ENCODE peak calls at places on chromosomes 12 and 14, in five cellular contexts. One of them, this sample, is unnamed.

GRCh38 chr14:89041245-89041585 is 216.8 kb downstream of the TTC8 start:
- DNase-seq in CD4-positive, alpha-beta T cell: no peak
- DNase-seq in GM10248: no peak
- DNase-seq in heart right ventricle: peak
- DNase-seq in MCF 10A: no peak
- DNase-seq in this sample: no peak

GRCh38 chr12:1806301-1807106 is 13.9 kb upstream of the LRTM2 start:
- DNase-seq in CD4-positive, alpha-beta T cell: no peak
- DNase-seq in GM10248: no peak
- DNase-seq in heart right ventricle: peak
- DNase-seq in MCF 10A: no peak
- DNase-seq in this sample: no peak

GRCh38 chr12:96399081-96399918 is 939 bp downstream of the CDK17 start:
- DNase-seq in CD4-positive, alpha-beta T cell: peak
- DNase-seq in GM10248: peak
- DNase-seq in heart right ventricle: peak
- DNase-seq in MCF 10A: peak
- DNase-seq in this sample: no peak

GRCh38 chr12:109997393-109997792 is 1.2 kb upstream of the GIT2 start:
- DNase-seq in CD4-positive, alpha-beta T cell: no peak
- DNase-seq in GM10248: no peak
- DNase-seq in heart right ventricle: no peak
- DNase-seq in MCF 10A: no peak
- DNase-seq in this sample: no peak

GRCh38 chr12:54417712-54418440 is 1.2 kb downstream of the ITGA5 start:
- DNase-seq in CD4-positive, alpha-beta T cell: peak
- DNase-seq in GM10248: no peak
- DNase-seq in heart right ventricle: peak
- DNase-seq in MCF 10A: peak
- DNase-seq in this sample: no peak

GRCh38 chr12:75087656-75088055 is 122.0 kb downstream of the KCNC2 start:
- DNase-seq in CD4-positive, alpha-beta T cell: no peak
- DNase-seq in GM10248: no peak
- DNase-seq in heart right ventricle: no peak
- DNase-seq in MCF 10A: peak
- DNase-seq in this sample: no peak

GRCh38 chr12:133130808-133131128 is 341 bp downstream of the ZNF10 start:
- DNase-seq in CD4-positive, alpha-beta T cell: no peak
- DNase-seq in GM10248: peak
- DNase-seq in heart right ventricle: peak
- DNase-seq in MCF 10A: no peak
- DNase-seq in this sample: no peak

GRCh38 chr12:113003631-113004030 is 25.3 kb downstream of the OAS2 start:
- DNase-seq in CD4-positive, alpha-beta T cell: no peak
- DNase-seq in GM10248: no peak
- DNase-seq in heart right ventricle: no peak
- DNase-seq in MCF 10A: no peak
- DNase-seq in this sample: no peak

GRCh38 chr12:226401-226800 is 12.4 kb upstream of the SLC6A12 start:
- DNase-seq in CD4-positive, alpha-beta T cell: no peak
- DNase-seq in GM10248: no peak
- DNase-seq in heart right ventricle: no peak
- DNase-seq in MCF 10A: no peak
- DNase-seq in this sample: no peak

GRCh38 chr14:94355191-94355794 is 32.2 kb upstream of the SERPINA6 start:
- DNase-seq in CD4-positive, alpha-beta T cell: no peak
- DNase-seq in GM10248: peak
- DNase-seq in heart right ventricle: peak
- DNase-seq in MCF 10A: no peak
- DNase-seq in this sample: peak

GRCh38 chr12:80064951-80065350 is 34.4 kb upstream of the OTOGL start:
- DNase-seq in CD4-positive, alpha-beta T cell: no peak
- DNase-seq in GM10248: no peak
- DNase-seq in heart right ventricle: no peak
- DNase-seq in MCF 10A: no peak
- DNase-seq in this sample: no peak

GRCh38 chr14:23567186-23568020 is at the start of gene AP1G2:
- DNase-seq in CD4-positive, alpha-beta T cell: peak
- DNase-seq in GM10248: peak
- DNase-seq in heart right ventricle: peak
- DNase-seq in MCF 10A: peak
- DNase-seq in this sample: no peak
- TF ChIP-seq CTCF in CD4-positive, alpha-beta T cell: no peak
- TF ChIP-seq CTCF in GM10248: no peak
- TF ChIP-seq CTCF in heart right ventricle: no peak
- TF ChIP-seq CTCF in MCF 10A: no peak
- TF ChIP-seq CTCF in this sample: no peak

GRCh38 chr12:11893998-11894397 is 176.7 kb upstream of the BCL2L14 start:
- DNase-seq in CD4-positive, alpha-beta T cell: no peak
- DNase-seq in GM10248: no peak
- DNase-seq in heart right ventricle: no peak
- DNase-seq in MCF 10A: no peak
- DNase-seq in this sample: no peak

GRCh38 chr12:11891350-11892064 is 179.2 kb upstream of the BCL2L14 start:
- DNase-seq in CD4-positive, alpha-beta T cell: no peak
- DNase-seq in GM10248: no peak
- DNase-seq in heart right ventricle: no peak
- DNase-seq in MCF 10A: no peak
- DNase-seq in this sample: no peak

GRCh38 chr12:11895421-11896064 is 175.2 kb upstream of the BCL2L14 start:
- DNase-seq in CD4-positive, alpha-beta T cell: no peak
- DNase-seq in GM10248: no peak
- DNase-seq in heart right ventricle: no peak
- DNase-seq in MCF 10A: no peak
- DNase-seq in this sample: no peak

GRCh38 chr12:11894890-11895289 is 175.8 kb upstream of the BCL2L14 start:
- DNase-seq in CD4-positive, alpha-beta T cell: no peak
- DNase-seq in GM10248: no peak
- DNase-seq in heart right ventricle: no peak
- DNase-seq in MCF 10A: no peak
- DNase-seq in this sample: no peak

GRCh38 chr12:11892065-11892391 is 178.7 kb upstream of the BCL2L14 start:
- DNase-seq in CD4-positive, alpha-beta T cell: no peak
- DNase-seq in GM10248: no peak
- DNase-seq in heart right ventricle: no peak
- DNase-seq in MCF 10A: no peak
- DNase-seq in this sample: no peak
- TF ChIP-seq CTCF in CD4-positive, alpha-beta T cell: no peak
- TF ChIP-seq CTCF in GM10248: no peak
- TF ChIP-seq CTCF in heart right ventricle: peak
- TF ChIP-seq CTCF in MCF 10A: peak
- TF ChIP-seq CTCF in this sample: peak

GRCh38 chr12:127560041-127560478 is 706.9 kb upstream of the TMEM132C start:
- DNase-seq in CD4-positive, alpha-beta T cell: no peak
- DNase-seq in GM10248: no peak
- DNase-seq in heart right ventricle: no peak
- DNase-seq in MCF 10A: no peak
- DNase-seq in this sample: no peak
- TF ChIP-seq CTCF in CD4-positive, alpha-beta T cell: no peak
- TF ChIP-seq CTCF in GM10248: no peak
- TF ChIP-seq CTCF in heart right ventricle: no peak
- TF ChIP-seq CTCF in MCF 10A: no peak
- TF ChIP-seq CTCF in this sample: no peak

GRCh38 chr14:62722406-62722805 is 322.9 kb downstream of the KCNH5 start:
- DNase-seq in CD4-positive, alpha-beta T cell: no peak
- DNase-seq in GM10248: no peak
- DNase-seq in heart right ventricle: no peak
- DNase-seq in MCF 10A: no peak
- DNase-seq in this sample: no peak

GRCh38 chr14:62718629-62719028 is 326.6 kb downstream of the KCNH5 start:
- DNase-seq in CD4-positive, alpha-beta T cell: no peak
- DNase-seq in GM10248: no peak
- DNase-seq in heart right ventricle: no peak
- DNase-seq in MCF 10A: no peak
- DNase-seq in this sample: no peak
- TF ChIP-seq CTCF in CD4-positive, alpha-beta T cell: no peak
- TF ChIP-seq CTCF in GM10248: no peak
- TF ChIP-seq CTCF in heart right ventricle: no peak
- TF ChIP-seq CTCF in MCF 10A: no peak
- TF ChIP-seq CTCF in this sample: no peak

DNA sequence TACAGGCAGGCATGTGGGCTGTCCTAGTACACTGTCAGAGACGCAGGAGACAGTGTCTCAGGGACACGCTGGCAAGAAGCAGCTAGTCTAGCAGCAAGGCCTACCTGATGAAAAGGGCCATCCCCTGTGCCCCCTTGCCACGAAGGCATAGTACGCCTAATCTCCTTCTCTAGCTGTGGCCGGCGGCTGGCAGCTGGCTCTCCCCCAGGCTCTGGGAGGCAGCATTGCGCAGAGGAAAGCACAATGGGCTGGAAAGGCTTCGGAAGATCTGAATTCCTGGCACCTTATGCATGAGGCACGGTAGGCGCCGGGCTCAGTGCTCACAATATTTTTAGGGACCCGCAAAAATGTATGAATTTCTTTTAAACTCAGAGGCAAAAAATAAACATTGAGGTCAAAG is 16.0 kb upstream of the PLEKHH1 start:
- DNase-seq in CD4-positive, alpha-beta T cell: no peak
- DNase-seq in GM10248: no peak
- DNase-seq in heart right ventricle: peak
- DNase-seq in MCF 10A: no peak
- DNase-seq in this sample: no peak
- TF ChIP-seq CTCF in CD4-positive, alpha-beta T cell: no peak
- TF ChIP-seq CTCF in GM10248: no peak
- TF ChIP-seq CTCF in heart right ventricle: no peak
- TF ChIP-seq CTCF in MCF 10A: no peak
- TF ChIP-seq CTCF in this sample: peak

This sample was measured in kidney epithelial cell.